ENCODE peak calls at places on chromosome 2, in five cellular contexts. B, Q, O, D and R are unnamed samples.

GRCh38 chr2:151258121-151258520 is 3.5 kb downstream of the RBM43 start:
- DNase-seq in B (peak; percentile 84), Q (no peak), O (no peak), D (no peak), R (no peak)

GRCh38 chr2:238239872-238240760 is at the start of gene HES6:
- DNase-seq in B (peak; percentile 84), Q (peak; percentile 97), O (peak; percentile 92), D (peak; percentile 83), R (peak; percentile 90)

GRCh38 chr2:70509565-70509964 is 44.1 kb downstream of the TGFA start:
- DNase-seq in B (no peak), Q (no peak), O (no peak), D (no peak), R (no peak)

GRCh38 chr2:241224068-241224850 is 35.8 kb downstream of the ANO7 start:
- DNase-seq in B (peak; percentile 27), Q (no peak), O (no peak), D (no peak), R (peak; percentile 70)

GRCh38 chr2:155294358-155294757 is 595.9 kb downstream of the KCNJ3 start:
- DNase-seq in B (no peak), Q (no peak), O (no peak), D (no peak), R (no peak)

GRCh38 chr2:205687018-205687956 is 5.0 kb downstream of the NRP2 start:
- DNase-seq in B (no peak), Q (no peak), O (no peak), D (no peak), R (no peak)

GRCh38 chr2:65081232-65081685 is 25.0 kb downstream of the CEP68 start:
- DNase-seq in B (no peak), Q (no peak), O (no peak), D (no peak), R (no peak)

GRCh38 chr2:167581961-167582574 is 665.3 kb downstream of the STK39 start:
- DNase-seq in B (peak; percentile 6), Q (no peak), O (no peak), D (no peak), R (no peak)

GRCh38 chr2:37230581-37230980 is 815 bp downstream of the CEBPZ start:
- DNase-seq in B (peak; percentile 14), Q (no peak), O (no peak), D (no peak), R (no peak)

GRCh38 chr2:110114007-110114591 is 1.5 kb downstream of the MALL start:
- DNase-seq in B (peak; percentile 62), Q (no peak), O (no peak), D (peak; percentile 22), R (no peak)

GRCh38 chr2:120579916-120580685 is 155.6 kb upstream of the GLI2 start:
- DNase-seq in B (no peak), Q (no peak), O (no peak), D (no peak), R (peak; percentile 31)

GRCh38 chr2:230557056-230557455 is 141.1 kb downstream of the SP100 start:
- DNase-seq in B (no peak), Q (no peak), O (no peak), D (no peak), R (no peak)

GRCh38 chr2:2933421-2933820 is 444.2 kb downstream of the EIPR1 start:
- DNase-seq in B (no peak), Q (no peak), O (peak; percentile 38), D (no peak), R (no peak)

GRCh38 chr2:48874282-48874681 is 118.8 kb upstream of the LHCGR start:
- DNase-seq in B (peak; percentile 6), Q (no peak), O (no peak), D (no peak), R (no peak)

GRCh38 chr2:55123851-55124269 is 73.6 kb upstream of the RTN4 start:
- DNase-seq in B (no peak), Q (no peak), O (peak; percentile 80), D (no peak), R (peak; percentile 80)

GRCh38 chr2:47198985-47199451 is 43.9 kb upstream of the STPG4 start:
- DNase-seq in B (peak; percentile 96), Q (no peak), O (no peak), D (no peak), R (no peak)

GRCh38 chr2:74499269-74499939 is at the start of gene LBX2:
- DNase-seq in B (no peak), Q (no peak), O (no peak), D (peak; percentile 49), R (no peak)

GRCh38 chr2:181354626-181355025 is 102.6 kb upstream of the ITGA4 start:
- DNase-seq in B (peak; percentile 83), Q (no peak), O (no peak), D (no peak), R (no peak)

GRCh38 chr2:232386740-232387450 is 8.3 kb downstream of the ALPP start:
- DNase-seq in B (peak; percentile 32), Q (no peak), O (no peak), D (no peak), R (no peak)